ENCODE peak calls at places on chromosomes 12 and 14, in ten cellular contexts. E is lower leg skin; X is left cardiac atrium; S is stimulated activated CD4-positive, alpha-beta T cell treated with anti-CD3 and anti-CD28 coated beads, Interleukin-2, amount 100 ng/mL, for 4 hours; O is NCI-H2107; B is HCEC 1CT; H is neuronal stem cell; N is dermis blood vessel endothelial cell; D is WTC11; U is right cardiac atrium. R is an unnamed sample.
A peak's percentile ranks its signal among the peaks of the same experiment; 100 is the strongest.

GRCh38 chr14:74852922-74853530 is 22.9 kb downstream of the PROX2 start:
- DNase-seq in S (no peak), N (peak; percentile 15), D (no peak), B (peak; percentile 67), U (no peak), E (no peak), H (no peak), X (no peak), O (no peak), R (no peak)

GRCh38 chr12:2876431-2877046 is 435 bp downstream of the FOXM1 start:
- DNase-seq in N (peak; percentile 45), E (no peak), U (peak; percentile 62), X (peak; percentile 25), O (no peak), S (no peak), D (no peak), H (no peak), B (no peak), R (no peak)

GRCh38 chr12:130818381-130819247 is 20.4 kb downstream of the STX2 start:
- DNase-seq in N (peak; percentile 72), H (peak; percentile 65), X (peak; percentile 65), B (no peak), O (no peak), U (peak; percentile 86), S (peak; percentile 60), D (peak; percentile 90), E (peak; percentile 92), R (peak; percentile 81)

GRCh38 chr14:59046746-59047145 is 141.7 kb upstream of the DAAM1 start:
- DNase-seq in B (no peak), X (no peak), N (no peak), S (no peak), D (no peak), U (no peak), H (no peak), O (no peak), E (no peak), R (no peak)

GRCh38 chr12:44654641-44655625 is 221.2 kb downstream of the NELL2 start:
- DNase-seq in X (no peak), E (no peak), H (no peak), N (no peak), B (no peak), O (peak; percentile 3), D (no peak), S (no peak), U (peak; percentile 23), R (no peak)

GRCh38 chr12:14663002-14663401 is 33.4 kb downstream of the GUCY2C start:
- DNase-seq in E (no peak), U (no peak), S (no peak), B (no peak), O (no peak), N (no peak), X (no peak), D (no peak), H (no peak), R (no peak)

GRCh38 chr14:100736269-100737180 is 9.8 kb downstream of the DLK1 start:
- DNase-seq in D (no peak), X (peak; percentile 12), U (no peak), E (peak; percentile 75), H (peak; percentile 80), N (no peak), B (no peak), O (no peak), S (no peak), R (peak; percentile 81)

GRCh38 chr14:103510311-103511021 is 12.2 kb downstream of the CKB start:
- DNase-seq in X (no peak), B (no peak), N (no peak), S (no peak), H (no peak), D (peak; percentile 37), U (no peak), E (no peak), O (no peak), R (no peak)

GRCh38 chr14:54398028-54398368 is 1.2 kb downstream of the CDKN3 start:
- DNase-seq in S (no peak), E (no peak), O (no peak), U (no peak), D (no peak), H (no peak), N (no peak), B (no peak), X (no peak), R (no peak)

GRCh38 chr14:42112108-42112507 is 505.4 kb downstream of the LRFN5 start:
- DNase-seq in N (no peak), O (no peak), D (no peak), H (no peak), E (no peak), U (no peak), S (no peak), X (no peak), B (no peak), R (no peak)

GRCh38 chr14:105338392-105338791 is 23.8 kb downstream of the PACS2 start:
- DNase-seq in U (peak; percentile 42), N (no peak), E (no peak), X (no peak), H (no peak), O (no peak), S (no peak), B (no peak), D (no peak), R (no peak)

GRCh38 chr14:90193925-90194324 is 62.4 kb upstream of the PSMC1 start:
- DNase-seq in X (no peak), U (no peak), D (peak; percentile 71), S (no peak), E (no peak), H (no peak), B (no peak), N (peak; percentile 11), O (no peak), R (peak; percentile 27)

GRCh38 chr12:55624056-55624455 is 12.6 kb upstream of the OR10P1 start:
- DNase-seq in E (no peak), N (no peak), O (no peak), U (no peak), H (no peak), D (no peak), B (no peak), S (no peak), X (no peak), R (no peak)

GRCh38 chr12:48966177-48966890 is 5.2 kb downstream of the WNT10B start:
- DNase-seq in U (no peak), X (no peak), H (no peak), O (no peak), D (peak; percentile 33), E (no peak), B (no peak), N (no peak), S (no peak), R (no peak)

GRCh38 chr12:92602476-92602875 is 100.3 kb upstream of the PLEKHG7 start:
- DNase-seq in X (no peak), H (no peak), B (peak; percentile 85), D (no peak), S (no peak), U (no peak), N (peak; percentile 32), E (no peak), O (no peak), R (no peak)

GRCh38 chr14:67674139-67674479 is 323 bp downstream of the VTI1B start:
- DNase-seq in H (peak; percentile 63), S (peak; percentile 33), N (peak; percentile 74), D (peak; percentile 81), E (peak; percentile 92), O (peak; percentile 55), X (peak; percentile 80), U (peak; percentile 89), B (peak; percentile 40), R (peak; percentile 83)

GRCh38 chr12:5784626-5785130 is 160.4 kb downstream of the ANO2 start:
- DNase-seq in S (no peak), U (no peak), N (no peak), X (no peak), E (no peak), O (no peak), B (no peak), D (no peak), H (no peak), R (no peak)

GRCh38 chr14:105148604-105149145 is 19.9 kb downstream of the JAG2 start:
- DNase-seq in E (no peak), U (peak; percentile 37), D (no peak), S (no peak), N (no peak), X (no peak), O (no peak), H (no peak), B (no peak), R (peak; percentile 8)

GRCh38 chr12:111598637-111599458 is at the start of gene ATXN2:
- DNase-seq in X (peak; percentile 72), U (peak; percentile 88), O (peak; percentile 89), E (peak; percentile 92), S (peak; percentile 38), B (no peak), D (peak; percentile 54), H (peak; percentile 54), N (peak; percentile 68), R (peak; percentile 66)

GRCh38 chr12:43011383-43011926 is 421.9 kb upstream of the PRICKLE1 start:
- DNase-seq in U (no peak), B (no peak), N (no peak), S (no peak), H (no peak), O (no peak), E (no peak), D (no peak), X (no peak), R (no peak)

GRCh38 chr12:56071648-56072047 is 8.3 kb upstream of the ERBB3 start:
- DNase-seq in H (no peak), S (no peak), E (no peak), N (no peak), B (peak; percentile 64), O (no peak), X (no peak), U (no peak), D (no peak), R (no peak)

GRCh38 chr14:34496679-34497513 is 34.9 kb upstream of the SPTSSA start:
- DNase-seq in H (peak; percentile 37), X (peak; percentile 83), O (no peak), S (no peak), U (peak; percentile 94), E (peak; percentile 92), D (peak; percentile 45), B (peak; percentile 99), N (peak; percentile 93), R (no peak)

GRCh38 chr12:13195848-13196301 is 651 bp upstream of the EMP1 start:
- DNase-seq in X (no peak), O (no peak), B (peak; percentile 72), U (peak; percentile 52), E (no peak), S (no peak), N (no peak), H (no peak), D (no peak), R (no peak)

GRCh38 chr12:88144546-88145468 is 2.7 kb downstream of the TMTC3 start:
- DNase-seq in H (no peak), X (no peak), E (no peak), B (no peak), U (no peak), N (no peak), S (no peak), D (no peak), O (no peak), R (no peak)

GRCh38 chr12:11885261-11886038 is 185.3 kb upstream of the BCL2L14 start:
- DNase-seq in U (no peak), H (no peak), O (no peak), D (no peak), X (no peak), E (no peak), B (peak; percentile 15), S (no peak), N (peak; percentile 94), R (no peak)